ENCODE peak calls at places on chromosome 13, in five cellular contexts. One of them, this sample, is unnamed.

GRCh38 chr13:34346626-34347025 is 528.7 kb downstream of the RFC3 start:
- DNase-seq in A549: no peak
- DNase-seq in K562: no peak
- DNase-seq in HepG2: no peak
- DNase-seq in GM23338: no peak
- DNase-seq in this sample: no peak

GRCh38 chr13:51644649-51645048 is 60.4 kb downstream of the WDFY2 start:
- DNase-seq in A549: no peak
- DNase-seq in K562: no peak
- DNase-seq in HepG2: no peak
- DNase-seq in GM23338: no peak
- DNase-seq in this sample: no peak

GRCh38 chr13:63680704-63681103 is 2265.1 kb upstream of the PCDH20 start:
- DNase-seq in A549: no peak
- DNase-seq in K562: no peak
- DNase-seq in HepG2: no peak
- DNase-seq in GM23338: peak
- DNase-seq in this sample: no peak

GRCh38 chr13:86446311-86446710 is 647.1 kb upstream of the SLITRK6 start:
- DNase-seq in A549: peak
- DNase-seq in K562: no peak
- DNase-seq in HepG2: no peak
- DNase-seq in GM23338: peak
- DNase-seq in this sample: no peak

GRCh38 chr13:114282143-114282685 is 813 bp downstream of the UPF3A start:
- DNase-seq in A549: no peak
- DNase-seq in K562: peak
- DNase-seq in HepG2: peak
- DNase-seq in GM23338: peak
- DNase-seq in this sample: peak

GRCh38 chr13:64847767-64848166 is 2382.4 kb downstream of the PCDH9 start:
- DNase-seq in A549: no peak
- DNase-seq in K562: no peak
- DNase-seq in HepG2: no peak
- DNase-seq in GM23338: no peak
- DNase-seq in this sample: no peak

GRCh38 chr13:45781553-45782326 is 69.8 kb downstream of the SIAH3 start:
- DNase-seq in A549: no peak
- DNase-seq in K562: no peak
- DNase-seq in HepG2: no peak
- DNase-seq in GM23338: no peak
- DNase-seq in this sample: no peak

GRCh38 chr13:104962411-104962810 is 1573.1 kb downstream of the EFNB2 start:
- DNase-seq in A549: no peak
- DNase-seq in K562: no peak
- DNase-seq in HepG2: no peak
- DNase-seq in GM23338: no peak
- DNase-seq in this sample: no peak

GRCh38 chr13:21458816-21459701 is at the start of gene ZDHHC20:
- DNase-seq in A549: peak
- DNase-seq in K562: peak
- DNase-seq in HepG2: peak
- DNase-seq in GM23338: peak
- DNase-seq in this sample: no peak

GRCh38 chr13:99982741-99983400 is 1.3 kb downstream of the ZIC2 start:
- DNase-seq in A549: no peak
- DNase-seq in K562: no peak
- DNase-seq in HepG2: no peak
- DNase-seq in GM23338: peak
- DNase-seq in this sample: no peak

GRCh38 chr13:48318014-48318713 is 14.6 kb downstream of the RB1 start:
- DNase-seq in A549: no peak
- DNase-seq in K562: no peak
- DNase-seq in HepG2: no peak
- DNase-seq in GM23338: no peak
- DNase-seq in this sample: no peak

GRCh38 chr13:29520671-29521070 is 74.8 kb downstream of the SLC7A1 start:
- DNase-seq in A549: no peak
- DNase-seq in K562: no peak
- DNase-seq in HepG2: no peak
- DNase-seq in GM23338: no peak
- DNase-seq in this sample: no peak
- TF ChIP-seq JUNB in A549: no peak
- TF ChIP-seq JUNB in K562: no peak
- TF ChIP-seq JUNB in HepG2: no peak
- TF ChIP-seq JUNB in GM23338: no peak
- TF ChIP-seq JUNB in this sample: no peak

DNA sequence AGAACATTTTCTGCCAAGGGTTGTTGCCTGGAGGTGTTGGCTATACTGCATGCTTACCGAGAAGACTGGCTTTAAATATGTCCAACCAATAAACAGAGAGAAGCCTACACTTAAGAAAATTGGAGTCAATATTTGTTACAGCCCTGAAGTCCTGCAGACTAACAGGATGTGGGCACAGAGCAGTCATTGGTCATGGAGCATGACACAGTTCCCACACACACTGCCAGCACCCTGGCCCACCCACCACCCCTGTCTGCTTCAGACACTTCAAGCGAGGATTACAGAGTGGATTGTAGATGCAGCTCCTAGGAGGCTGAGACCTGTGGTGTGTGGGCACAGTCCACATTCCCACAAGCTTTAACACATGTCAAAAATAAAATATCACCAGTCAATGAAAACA is 21.0 kb upstream of the SERP2 start:
- DNase-seq in A549: no peak
- DNase-seq in K562: no peak
- DNase-seq in HepG2: no peak
- DNase-seq in GM23338: no peak
- DNase-seq in this sample: no peak
- TF ChIP-seq JUNB in A549: no peak
- TF ChIP-seq JUNB in K562: no peak
- TF ChIP-seq JUNB in HepG2: no peak
- TF ChIP-seq JUNB in GM23338: no peak
- TF ChIP-seq JUNB in this sample: no peak

GRCh38 chr13:67353031-67353430 is 122.9 kb upstream of the PCDH9 start:
- DNase-seq in A549: no peak
- DNase-seq in K562: no peak
- DNase-seq in HepG2: no peak
- DNase-seq in GM23338: no peak
- DNase-seq in this sample: no peak
- TF ChIP-seq JUNB in A549: no peak
- TF ChIP-seq JUNB in K562: no peak
- TF ChIP-seq JUNB in HepG2: no peak
- TF ChIP-seq JUNB in GM23338: no peak
- TF ChIP-seq JUNB in this sample: no peak

DNA sequence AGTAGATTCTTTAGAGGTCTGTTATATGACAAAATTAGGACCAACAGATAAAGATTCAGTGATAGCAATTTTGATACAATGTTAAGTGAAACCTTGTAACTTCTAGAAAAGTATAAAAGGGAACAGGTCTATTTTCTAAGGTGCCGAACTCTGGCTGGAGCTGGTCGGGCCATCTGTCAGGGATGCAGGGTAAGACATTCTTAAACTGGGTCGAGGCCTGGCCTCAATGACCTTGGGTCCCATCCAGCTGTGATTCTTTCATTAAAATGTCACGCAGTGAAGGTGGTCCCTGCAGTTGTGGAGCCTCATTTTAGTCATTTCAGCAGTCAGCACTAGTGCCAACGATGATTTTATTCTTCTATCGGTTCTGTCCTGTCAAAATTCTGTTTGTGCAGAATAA is 271.9 kb upstream of the SPRY2 start:
- DNase-seq in A549: no peak
- DNase-seq in K562: no peak
- DNase-seq in HepG2: no peak
- DNase-seq in GM23338: peak
- DNase-seq in this sample: no peak
- TF ChIP-seq JUNB in A549: no peak
- TF ChIP-seq JUNB in K562: no peak
- TF ChIP-seq JUNB in HepG2: no peak
- TF ChIP-seq JUNB in GM23338: no peak
- TF ChIP-seq JUNB in this sample: no peak